ENCODE peak calls at places on chromosomes 11 and 22, in six cellular contexts. N, M, I, W, L and F are unnamed samples.

GRCh38 chr22:30968015-30968923 is at the start of gene MORC2:
- DNase-seq in W (no peak), M (peak), I (no peak), N (peak), L (peak), F (peak)

GRCh38 chr11:35151241-35151640 is 12.3 kb downstream of the CD44 start:
- DNase-seq in W (no peak), M (no peak), I (peak), L (no peak), N (no peak), F (no peak)

GRCh38 chr11:1116666-1117390 is 40.9 kb upstream of the MUC5AC start:
- DNase-seq in M (no peak), N (no peak), W (no peak), L (no peak), I (no peak), F (no peak)

GRCh38 chr11:66768818-66769217 is 39.8 kb upstream of the SPTBN2 start:
- DNase-seq in W (no peak), I (no peak), N (no peak), L (peak), M (no peak), F (no peak)

GRCh38 chr11:37858398-37858797 is 1260.4 kb upstream of the RAG2 start:
- DNase-seq in M (no peak), N (no peak), L (no peak), I (no peak), W (no peak), F (no peak)

GRCh38 chr11:128653828-128654231 is 40.0 kb upstream of the FLI1 start:
- DNase-seq in I (peak), W (no peak), M (peak), L (peak), N (no peak), F (peak)

GRCh38 chr11:17014321-17014773 is at the start of gene PLEKHA7:
- DNase-seq in W (no peak), L (peak), M (no peak), I (no peak), N (peak), F (no peak)

GRCh38 chr11:2382129-2382517 is 5.0 kb downstream of the CD81 start:
- DNase-seq in W (no peak), M (no peak), N (no peak), L (no peak), I (no peak), F (no peak)

GRCh38 chr22:46655861-46656608 is 35.8 kb downstream of the GRAMD4 start:
- DNase-seq in M (no peak), N (no peak), I (no peak), L (no peak), W (no peak), F (no peak)

GRCh38 chr11:282630-283360 is 4.6 kb downstream of the NLRP6 start:
- DNase-seq in M (no peak), L (no peak), N (no peak), I (no peak), W (no peak), F (no peak)

GRCh38 chr11:124150684-124151083 is 32.5 kb upstream of the OR10D3 start:
- DNase-seq in W (no peak), M (no peak), N (no peak), L (no peak), I (no peak), F (no peak)

GRCh38 chr22:31344369-31345330 is 1.5 kb downstream of the PATZ1 start:
- DNase-seq in L (peak), I (peak), M (peak), W (no peak), N (peak), F (peak)

GRCh38 chr22:46614070-46614931 is 5.9 kb upstream of the GRAMD4 start:
- DNase-seq in N (no peak), L (no peak), M (no peak), I (no peak), W (no peak), F (no peak)

GRCh38 chr22:20438066-20438677 is 547 bp upstream of the SCARF2 start:
- DNase-seq in N (no peak), M (peak), W (no peak), L (no peak), I (peak), F (peak)

GRCh38 chr11:62497132-62497915 is 49.3 kb downstream of the AHNAK start:
- DNase-seq in L (peak), N (no peak), W (no peak), I (peak), M (peak), F (peak)

GRCh38 chr11:96447208-96447607 is 57.4 kb downstream of the JRKL start:
- DNase-seq in I (no peak), L (no peak), N (no peak), M (no peak), W (no peak), F (no peak)

GRCh38 chr11:15180212-15180814 is 65.6 kb downstream of the INSC start:
- DNase-seq in W (no peak), L (no peak), I (peak), M (no peak), N (no peak), F (no peak)

GRCh38 chr22:46149493-46149997 is 781 bp upstream of the PPARA start:
- DNase-seq in W (no peak), L (peak), I (peak), M (no peak), N (peak), F (peak)

GRCh38 chr11:44858796-44859527 is 91.7 kb downstream of the TP53I11 start:
- DNase-seq in N (no peak), W (peak), L (no peak), M (no peak), I (peak), F (peak)

GRCh38 chr11:65112551-65113360 is 1.1 kb downstream of the TM7SF2 start:
- DNase-seq in W (no peak), L (peak), N (no peak), M (peak), I (peak), F (peak)

GRCh38 chr22:29765905-29766631 is 739 bp downstream of the ZMAT5 start:
- DNase-seq in L (no peak), N (peak), I (no peak), M (no peak), W (no peak), F (no peak)

GRCh38 chr11:84524422-84525051 is 1102.6 kb downstream of the DLG2 start:
- DNase-seq in N (no peak), W (no peak), M (peak), L (peak), I (peak), F (no peak)
- H3K14ac ChIP-seq in N (no peak), W (no peak), M (no peak), L (no peak), I (no peak), F (no peak)

GRCh38 chr22:23033116-23033905 is 37.0 kb upstream of the GNAZ start:
- DNase-seq in I (no peak), N (no peak), M (no peak), L (no peak), W (no peak), F (no peak)
- H2AK5ac ChIP-seq in I (no peak), N (peak), M (no peak), L (no peak), W (no peak), F (no peak)

DNA sequence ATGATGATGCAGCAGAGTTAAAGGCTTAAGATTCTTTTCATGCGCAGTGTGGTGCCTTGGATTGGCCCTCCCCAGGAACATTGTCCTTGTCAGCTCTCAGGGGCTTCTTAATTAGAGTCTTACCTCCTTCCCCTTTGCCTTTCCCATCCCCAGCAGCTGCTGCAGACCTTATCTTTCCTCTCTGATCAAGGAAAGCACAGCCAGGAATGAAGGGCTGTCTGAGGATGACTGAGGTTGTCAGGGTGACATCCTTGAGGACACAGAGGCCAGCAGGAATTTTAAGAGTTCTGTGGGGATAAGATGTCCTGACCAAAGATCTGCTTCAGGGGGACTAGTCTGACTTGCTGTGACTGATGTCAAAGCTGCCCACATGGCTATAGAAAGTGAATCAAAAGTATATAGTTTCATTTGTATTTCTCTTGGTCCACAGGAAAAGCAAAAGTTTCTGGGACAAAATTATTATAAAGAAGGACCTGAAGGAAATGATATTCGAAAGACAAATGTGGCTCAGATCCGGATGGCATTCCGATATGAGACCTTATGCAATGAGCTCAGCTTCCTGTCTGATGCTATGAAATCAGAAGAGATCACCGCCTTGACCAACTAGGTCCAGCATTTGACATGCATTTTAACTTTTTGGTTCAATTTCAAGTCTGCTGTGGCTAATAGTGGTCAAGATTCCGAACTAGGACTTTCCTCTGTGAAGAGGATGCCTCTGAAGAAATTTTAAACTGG is 35.5 kb downstream of the RNF141 start:
- DNase-seq in M (no peak), L (peak), W (no peak), I (no peak), N (no peak), F (no peak)
- H3K14ac ChIP-seq in M (no peak), L (no peak), W (no peak), I (no peak), N (no peak), F (no peak)

GRCh38 chr11:113400631-113401230 is 13.2 kb downstream of the ANKK1 start:
- DNase-seq in N (no peak), L (no peak), I (no peak), M (no peak), W (no peak), F (no peak)

GRCh38 chr11:113396693-113397092 is 9.1 kb downstream of the ANKK1 start:
- DNase-seq in N (no peak), M (no peak), L (no peak), W (no peak), I (no peak), F (no peak)

GRCh38 chr11:113397212-113397611 is 9.6 kb downstream of the ANKK1 start:
- DNase-seq in M (no peak), I (no peak), N (no peak), L (no peak), W (no peak), F (no peak)

GRCh38 chr11:113397821-113398220 is 10.2 kb downstream of the ANKK1 start:
- DNase-seq in W (no peak), L (no peak), M (no peak), I (no peak), N (no peak), F (no peak)

GRCh38 chr11:113398669-113399430 is 11.3 kb downstream of the ANKK1 start:
- DNase-seq in W (no peak), M (no peak), N (no peak), L (no peak), I (no peak), F (no peak)
- H2AK5ac ChIP-seq in W (no peak), M (no peak), N (no peak), L (no peak), I (no peak), F (no peak)

GRCh38 chr22:34579519-34579918 is 486.4 kb upstream of the ISX start:
- DNase-seq in L (no peak), N (no peak), I (no peak), M (no peak), W (no peak), F (no peak)
- H3K14ac ChIP-seq in L (no peak), N (no peak), I (no peak), M (no peak), W (no peak), F (no peak)

GRCh38 chr11:27292642-27293020 is 70.4 kb downstream of the CCDC34 start:
- DNase-seq in I (no peak), L (no peak), W (no peak), N (no peak), M (no peak), F (no peak)

GRCh38 chr11:27296406-27296994 is 66.5 kb downstream of the CCDC34 start:
- DNase-seq in W (no peak), M (peak), L (peak), N (no peak), I (peak), F (no peak)

GRCh38 chr11:27294654-27295053 is 68.4 kb downstream of the CCDC34 start:
- DNase-seq in M (no peak), N (no peak), W (no peak), I (no peak), L (no peak), F (no peak)

GRCh38 chr11:27293500-27294417 is 69.3 kb downstream of the CCDC34 start:
- DNase-seq in L (no peak), I (no peak), M (peak), N (no peak), W (no peak), F (no peak)

GRCh38 chr11:27295928-27296327 is 67.1 kb downstream of the CCDC34 start:
- DNase-seq in M (no peak), I (no peak), N (no peak), W (no peak), L (no peak), F (no peak)
- H2AK5ac ChIP-seq in M (no peak), I (no peak), N (no peak), W (no peak), L (no peak), F (no peak)